ENCODE peak calls at places on chromosomes 13 and 19, in ten cellular contexts. Y is endothelial cell, W is breast epithelium, O is progenitor cell of endocrine pancreas, G is AG09319, S is heart left ventricle, Z is omental fat pad, D is adrenal gland, M is BJ, V is AG09309. X is an unnamed sample.

GRCh38 chr13:40341501-40341900 is 324.9 kb downstream of the FOXO1 start:
- DNase-seq in G (no peak), V (no peak), M (no peak), Z (no peak), Y (no peak), O (no peak), D (no peak), W (no peak), S (no peak), X (no peak)

GRCh38 chr19:46022431-46023310 is at the start of gene PGLYRP1:
- DNase-seq in O (no peak), D (no peak), V (no peak), Z (no peak), W (no peak), Y (no peak), S (no peak), M (no peak), G (no peak), X (no peak)

GRCh38 chr19:1255186-1256161 is 7.1 kb downstream of the MIDN start:
- DNase-seq in W (no peak), S (no peak), Y (no peak), M (no peak), D (no peak), Z (no peak), V (no peak), O (no peak), G (no peak), X (no peak)

GRCh38 chr19:41299755-41300089 is 10.2 kb upstream of the CCDC97 start:
- DNase-seq in G (no peak), Y (no peak), O (no peak), W (no peak), M (no peak), D (peak), S (peak), V (no peak), Z (peak), X (peak)

GRCh38 chr13:50993908-50994307 is 84.3 kb downstream of the RNASEH2B start:
- DNase-seq in W (no peak), S (no peak), O (no peak), Y (no peak), D (no peak), G (no peak), M (no peak), V (no peak), Z (no peak), X (no peak)

GRCh38 chr13:105759467-105759866 is 776.0 kb downstream of the EFNB2 start:
- DNase-seq in O (no peak), S (no peak), Z (no peak), V (no peak), D (no peak), M (no peak), W (no peak), Y (no peak), G (no peak), X (no peak)

GRCh38 chr19:48959341-48960239 is 4.9 kb downstream of the BAX start:
- DNase-seq in D (no peak), O (no peak), M (no peak), W (no peak), V (no peak), Z (no peak), G (no peak), S (no peak), Y (no peak), X (peak)

GRCh38 chr19:10420444-10421239 is at the start of gene PDE4A:
- DNase-seq in W (no peak), G (no peak), V (no peak), S (no peak), D (no peak), M (no peak), O (no peak), Z (no peak), Y (peak), X (peak)

GRCh38 chr13:48808689-48809088 is 155.0 kb downstream of the CYSLTR2 start:
- DNase-seq in M (no peak), Z (no peak), W (no peak), Y (no peak), G (no peak), S (no peak), V (no peak), O (no peak), D (no peak), X (no peak)

GRCh38 chr19:3516675-3517207 is 10.6 kb downstream of the FZR1 start:
- DNase-seq in G (no peak), Y (no peak), Z (no peak), M (no peak), V (no peak), D (peak), W (no peak), S (no peak), O (no peak), X (peak)

GRCh38 chr13:50589651-50590054 is 253.8 kb downstream of the DLEU7 start:
- DNase-seq in G (no peak), D (peak), M (peak), Z (no peak), O (no peak), S (peak), Y (no peak), V (peak), W (no peak), X (no peak)

GRCh38 chr13:110705356-110705825 is 525 bp downstream of the CARS2 start:
- DNase-seq in V (no peak), Z (no peak), W (no peak), M (no peak), D (no peak), S (no peak), Y (no peak), O (no peak), G (no peak), X (no peak)

GRCh38 chr19:2722541-2723344 is 1.6 kb upstream of the DIRAS1 start:
- DNase-seq in M (peak), G (peak), S (peak), V (no peak), W (peak), Z (peak), Y (no peak), D (peak), O (no peak), X (no peak)

GRCh38 chr13:26658972-26659371 is 101.5 kb downstream of the WASF3 start:
- DNase-seq in V (no peak), Y (no peak), W (no peak), D (no peak), M (no peak), Z (no peak), S (no peak), G (no peak), O (no peak), X (no peak)

GRCh38 chr19:1265611-1266115 is 3.5 kb upstream of the CIRBP start:
- DNase-seq in M (no peak), W (no peak), G (no peak), Z (no peak), V (no peak), Y (no peak), D (peak), O (no peak), S (peak), X (peak)

GRCh38 chr19:55446060-55446459 is 3.0 kb upstream of the SHISA7 start:
- DNase-seq in S (no peak), V (no peak), D (no peak), O (no peak), Z (no peak), W (no peak), Y (no peak), G (no peak), M (no peak), X (no peak)

GRCh38 chr19:44931541-44931940 is 10.5 kb upstream of the APOC4 start:
- DNase-seq in V (no peak), Y (no peak), G (no peak), W (no peak), D (no peak), Z (no peak), M (no peak), O (no peak), S (no peak), X (no peak)
- TF ChIP-seq CTCF in V (no peak), Y (no peak), G (no peak), W (no peak), D (no peak), Z (no peak), M (no peak), O (no peak), S (no peak), X (no peak)

DNA sequence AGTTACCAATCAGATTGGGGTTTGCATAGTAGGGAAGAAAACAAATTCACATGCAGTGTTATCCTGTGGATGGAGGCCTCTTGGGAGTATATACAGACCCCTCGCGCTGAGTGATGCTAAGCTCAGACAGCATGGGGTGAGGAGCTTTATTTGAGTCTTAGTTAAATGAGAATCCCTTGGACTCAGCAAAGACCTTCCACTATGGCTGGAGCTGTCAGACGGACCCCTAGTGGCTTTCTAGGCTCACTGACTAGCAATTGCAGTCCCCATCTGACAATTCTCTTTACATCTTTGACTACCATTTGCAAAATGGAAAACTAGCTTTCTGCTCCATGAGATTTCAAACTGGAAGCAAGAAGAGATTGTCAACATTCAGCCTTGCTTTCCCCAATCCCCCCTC is 90.4 kb downstream of the STOML3 start:
- DNase-seq in G (no peak), O (no peak), W (no peak), M (no peak), Z (no peak), V (no peak), Y (no peak), D (no peak), S (no peak), X (no peak)
- TF ChIP-seq CTCF in G (no peak), O (peak), W (no peak), M (peak), Z (no peak), V (no peak), Y (no peak), D (no peak), S (no peak), X (no peak)

DNA sequence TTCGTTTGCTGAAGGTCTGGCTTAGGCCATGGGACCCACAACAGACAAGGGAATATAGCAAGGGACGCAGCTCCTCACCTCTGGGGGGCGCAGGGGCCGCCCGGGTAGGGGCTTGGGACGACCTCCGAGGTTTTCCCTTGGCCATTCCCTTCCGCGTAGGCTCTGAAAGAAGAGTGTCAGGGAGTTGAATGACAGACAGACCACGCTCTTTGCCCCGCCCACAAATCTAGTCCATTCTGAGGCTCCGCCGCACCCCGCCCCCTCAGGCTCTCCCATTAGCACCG is 11.4 kb upstream of the ZNF414 start:
- DNase-seq in O (no peak), G (no peak), W (no peak), V (no peak), M (no peak), Y (no peak), S (no peak), D (no peak), Z (no peak), X (no peak)
- TF ChIP-seq CTCF in O (peak), G (peak), W (no peak), V (peak), M (peak), Y (peak), S (no peak), D (no peak), Z (no peak), X (no peak)

DNA sequence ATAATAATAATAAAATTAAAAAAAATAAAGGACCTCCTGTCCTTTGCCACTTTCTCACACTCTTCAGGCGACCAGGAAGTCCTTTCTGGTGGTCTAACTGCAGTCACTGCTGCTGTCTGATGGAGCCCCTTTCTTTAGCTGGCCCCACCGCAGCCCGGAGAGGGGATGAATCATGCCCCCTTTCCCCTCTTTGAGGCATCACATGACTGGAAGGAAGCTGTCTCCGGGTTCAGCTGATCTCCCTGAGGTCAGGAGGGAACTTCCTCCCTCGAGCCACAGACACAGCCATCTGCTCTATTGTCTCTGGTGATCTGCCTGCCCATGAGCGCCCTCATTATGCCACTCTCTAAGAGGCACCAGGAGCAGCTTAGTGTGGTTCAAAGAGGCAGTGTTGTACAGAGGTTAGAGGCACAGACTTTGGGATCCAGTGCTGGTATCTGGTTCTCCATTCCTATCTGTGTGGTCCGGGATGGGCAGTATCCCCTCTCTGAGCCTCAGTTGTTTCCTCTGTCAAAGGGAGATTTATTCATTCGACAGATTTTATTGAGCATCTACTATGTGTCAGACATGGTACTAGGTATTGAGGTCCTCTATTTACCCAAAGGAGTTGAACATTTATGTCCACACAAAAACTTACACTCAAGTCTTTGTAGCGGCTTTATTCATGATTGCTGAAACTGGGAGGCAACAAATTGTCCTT is 30.0 kb downstream of the VAV1 start:
- DNase-seq in S (peak), Z (no peak), G (no peak), D (peak), Y (no peak), W (no peak), V (no peak), O (no peak), M (no peak), X (peak)
- TF ChIP-seq CTCF in S (no peak), Z (no peak), G (no peak), D (no peak), Y (no peak), W (no peak), V (no peak), O (no peak), M (no peak), X (no peak)

GRCh38 chr13:42354246-42355117 is 82.5 kb downstream of the AKAP11 start:
- DNase-seq in Y (no peak), S (no peak), Z (no peak), V (no peak), M (no peak), G (no peak), D (no peak), O (no peak), W (no peak), X (peak)
- TF ChIP-seq CTCF in Y (no peak), S (no peak), Z (no peak), V (peak), M (no peak), G (no peak), D (no peak), O (no peak), W (no peak), X (peak)

GRCh38 chr13:36870050-36870692 is 49.9 kb downstream of the SMAD9 start:
- DNase-seq in Z (no peak), O (no peak), G (no peak), V (no peak), W (no peak), S (no peak), Y (no peak), D (no peak), M (no peak), X (no peak)

GRCh38 chr13:36875431-36875830 is 44.6 kb downstream of the SMAD9 start:
- DNase-seq in G (no peak), O (no peak), D (no peak), S (no peak), V (no peak), Y (no peak), Z (no peak), W (no peak), M (no peak), X (no peak)

GRCh38 chr13:36875955-36876354 is 44.1 kb downstream of the SMAD9 start:
- DNase-seq in D (no peak), G (no peak), S (no peak), Y (no peak), W (no peak), M (no peak), V (no peak), Z (no peak), O (no peak), X (no peak)

GRCh38 chr13:36872621-36873020 is 47.4 kb downstream of the SMAD9 start:
- DNase-seq in Y (no peak), G (no peak), S (peak), Z (no peak), O (no peak), W (no peak), M (no peak), V (no peak), D (no peak), X (no peak)
- TF ChIP-seq CTCF in Y (no peak), G (no peak), S (no peak), Z (no peak), O (no peak), W (no peak), M (no peak), V (no peak), D (no peak), X (no peak)

DNA sequence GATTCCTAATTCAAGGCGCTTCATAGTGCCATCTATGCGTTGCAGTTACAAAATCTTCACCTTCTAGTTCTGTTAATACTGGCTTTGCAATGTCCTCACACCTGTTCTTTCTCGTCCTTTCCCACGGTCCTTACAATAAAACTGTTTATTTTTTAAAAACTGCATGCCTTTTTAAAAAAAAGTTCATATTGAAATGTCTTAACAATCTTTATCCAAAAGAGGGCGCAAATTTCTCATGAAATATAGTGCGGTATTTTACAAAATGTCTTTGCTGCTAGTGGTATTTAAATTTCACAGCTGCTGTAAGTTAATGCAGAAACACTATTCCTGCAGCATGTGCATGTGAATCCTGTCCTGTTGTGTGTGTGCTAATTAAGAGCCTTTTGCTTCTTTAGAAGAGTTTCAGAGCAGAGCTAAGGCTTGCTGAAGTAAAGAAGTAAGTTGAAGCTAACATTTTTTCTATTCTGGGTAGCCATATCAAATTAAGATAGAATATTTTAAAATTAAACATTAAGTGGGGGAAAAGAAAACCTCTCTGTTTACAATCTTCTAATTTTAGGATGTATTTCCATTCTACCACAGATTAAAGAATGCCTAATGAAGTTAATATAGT is 15.8 kb upstream of the CLDN10 start:
- DNase-seq in G (no peak), O (no peak), M (no peak), S (no peak), D (no peak), W (no peak), Z (no peak), V (peak), Y (no peak), X (no peak)
- TF ChIP-seq CTCF in G (peak), O (peak), M (peak), S (peak), D (peak), W (no peak), Z (no peak), V (peak), Y (peak), X (peak)

DNA sequence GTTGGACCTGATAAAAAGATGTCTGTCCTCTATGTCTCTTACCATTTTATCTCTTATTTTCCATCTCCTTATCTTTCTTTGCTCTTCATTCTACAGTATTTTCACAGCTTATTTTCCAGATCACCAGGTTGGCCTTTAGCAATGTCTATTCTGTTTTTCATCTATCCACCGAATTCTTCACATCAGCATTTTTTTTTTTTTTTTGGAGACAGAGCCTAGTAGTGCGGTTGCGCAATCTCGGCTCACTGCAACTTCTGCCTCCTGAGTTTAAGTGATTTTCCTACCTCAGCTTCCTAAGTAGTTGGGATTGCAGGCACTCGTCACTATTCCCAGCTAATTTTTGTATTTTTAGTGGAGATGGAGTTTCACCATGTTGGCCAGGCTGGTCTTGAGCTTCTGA is 49.0 kb downstream of the DNAJC15 start:
- DNase-seq in M (no peak), G (no peak), V (no peak), S (peak), Y (no peak), Z (peak), O (no peak), D (peak), W (no peak), X (no peak)
- TF ChIP-seq CTCF in M (no peak), G (no peak), V (no peak), S (no peak), Y (no peak), Z (no peak), O (no peak), D (no peak), W (no peak), X (no peak)

DNA sequence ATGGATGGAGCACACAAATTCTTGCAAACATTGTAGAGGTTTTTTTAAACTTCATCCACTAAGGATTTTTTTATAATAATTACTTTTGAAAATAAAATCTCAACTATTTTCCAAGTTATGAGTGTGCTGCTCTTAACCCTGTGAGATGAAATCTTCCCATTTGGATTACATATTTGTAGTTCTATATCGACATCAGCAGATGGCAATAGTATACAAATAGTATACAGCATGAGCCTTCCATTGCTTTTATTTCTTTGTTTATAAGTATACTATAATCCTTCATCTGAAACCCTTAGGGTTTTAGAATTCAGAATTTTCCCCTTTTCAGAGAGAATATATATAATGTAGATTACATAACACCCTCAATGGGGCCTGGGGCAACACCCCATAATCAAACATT is 70.5 kb downstream of the GJA3 start:
- DNase-seq in O (no peak), D (no peak), Y (no peak), W (no peak), G (no peak), V (no peak), Z (no peak), S (no peak), M (no peak), X (no peak)
- TF ChIP-seq CTCF in O (no peak), D (no peak), Y (no peak), W (no peak), G (no peak), V (peak), Z (no peak), S (peak), M (peak), X (no peak)